ENCODE peak calls at places on chromosome 19, in eight cellular contexts. U is AML-193; B is stimulated activated CD8-positive, alpha-beta memory T cell treated with anti-CD3 and anti-CD28 coated beads, Interleukin-4, amount 100 ng/mL, for 4 hours; S is psoas muscle; C is T-helper 1 cell; R is AG09309; A is memory B cell; V is glomerular endothelial cell. J is an unnamed sample.

GRCh38 chr19:13864513-13865242 is 12.3 kb upstream of the NANOS3 start:
- DNase-seq in B (no peak), C (no peak), U (no peak), R (no peak), S (peak), V (no peak), A (no peak), J (no peak)

GRCh38 chr19:4140237-4140711 is 13.2 kb upstream of the CREB3L3 start:
- DNase-seq in A (peak), R (no peak), B (no peak), V (no peak), U (peak), S (no peak), C (peak), J (no peak)

GRCh38 chr19:4539697-4540581 is at the start of gene LRG1:
- DNase-seq in C (no peak), V (no peak), R (no peak), S (no peak), U (peak), A (no peak), B (no peak), J (no peak)

GRCh38 chr19:49155005-49155826 is at the start of gene HRC:
- DNase-seq in C (no peak), V (no peak), A (no peak), B (no peak), U (no peak), R (no peak), S (peak), J (no peak)

GRCh38 chr19:29507081-29507860 is 18.5 kb upstream of the VSTM2B start:
- DNase-seq in V (no peak), C (no peak), R (no peak), A (no peak), B (no peak), S (no peak), U (no peak), J (no peak)

GRCh38 chr19:27972291-27973040 is 1240.5 kb downstream of the UQCRFS1 start:
- DNase-seq in C (no peak), V (no peak), B (no peak), S (no peak), A (no peak), R (no peak), U (no peak), J (no peak)

GRCh38 chr19:47280183-47280797 is 5.6 kb downstream of the INAFM1 start:
- DNase-seq in B (peak), C (peak), R (no peak), U (no peak), S (no peak), V (no peak), A (no peak), J (no peak)

GRCh38 chr19:42191855-42192254 is 25.6 kb downstream of the DEDD2 start:
- DNase-seq in A (no peak), B (no peak), U (no peak), R (peak), V (no peak), S (no peak), C (peak), J (no peak)

GRCh38 chr19:8194528-8195275 is 14.5 kb upstream of the CERS4 start:
- DNase-seq in A (peak), S (peak), B (no peak), C (peak), U (no peak), R (no peak), V (no peak), J (no peak)

GRCh38 chr19:55623130-55623868 is 1.1 kb downstream of the ZNF784 start:
- DNase-seq in B (no peak), U (no peak), S (no peak), V (no peak), A (no peak), R (no peak), C (no peak), J (no peak)

GRCh38 chr19:42201489-42202289 is 15.8 kb downstream of the DEDD2 start:
- DNase-seq in V (no peak), S (no peak), A (peak), R (no peak), U (peak), C (peak), B (no peak), J (no peak)

GRCh38 chr19:6739884-6740588 is 556 bp downstream of the TRIP10 start:
- DNase-seq in V (no peak), S (peak), U (no peak), R (no peak), A (peak), C (no peak), B (no peak), J (no peak)

GRCh38 chr19:5340637-5341447 is at the start of gene PTPRS:
- DNase-seq in V (no peak), U (no peak), R (no peak), S (peak), C (peak), B (peak), A (peak), J (no peak)

GRCh38 chr19:41426952-41427646 is at the start of gene B3GNT8:
- DNase-seq in B (no peak), R (no peak), U (peak), A (no peak), C (peak), S (peak), V (no peak), J (peak)